ENCODE peak calls at places on chromosome 18, in nine cellular contexts. H is HCT116, A is OCI-LY7, P is MM.1S, E is PC-3, I is neural progenitor cell, V is SK-N-SH, T is GM23338, G is hepatocyte. Y is an unnamed sample.

GRCh38 chr18:62366992-62367391 is 41.9 kb downstream of the TNFRSF11A start:
- DNase-seq in H (no peak), A (no peak), P (no peak), E (no peak), I (no peak), V (no peak), T (peak; percentile 75), G (no peak), Y (no peak)

GRCh38 chr18:35680139-35680551 is 98.6 kb downstream of the GALNT1 start:
- DNase-seq in H (no peak), A (no peak), P (no peak), E (no peak), I (no peak), V (no peak), T (no peak), G (no peak), Y (no peak)

GRCh38 chr18:67476585-67476984 is 39.9 kb downstream of the DSEL start:
- DNase-seq in H (no peak), A (no peak), P (no peak), E (no peak), I (no peak), V (no peak), T (no peak), G (no peak), Y (no peak)

GRCh38 chr18:23998811-23999210 is 15.7 kb upstream of the TTC39C start:
- DNase-seq in H (peak; percentile 23), A (no peak), P (no peak), E (peak; percentile 95), I (no peak), V (no peak), T (no peak), G (peak; percentile 47), Y (peak; percentile 32)

GRCh38 chr18:64097497-64097896 is 51.4 kb downstream of the LINC00305 start:
- DNase-seq in H (no peak), A (no peak), P (no peak), E (peak; percentile 16), I (no peak), V (no peak), T (no peak), G (no peak), Y (peak; percentile 17)

GRCh38 chr18:4750392-4751346 is 295.6 kb upstream of the DLGAP1 start:
- DNase-seq in H (no peak), A (no peak), P (no peak), E (no peak), I (no peak), V (no peak), T (no peak), G (no peak), Y (no peak)

GRCh38 chr18:70491734-70492348 is 203.0 kb downstream of the SOCS6 start:
- DNase-seq in H (peak; percentile 68), A (peak; percentile 24), P (peak; percentile 72), E (peak; percentile 80), I (peak; percentile 81), V (peak; percentile 55), T (peak; percentile 77), G (peak; percentile 67), Y (peak; percentile 70)

GRCh38 chr18:26405190-26405781 is 143.1 kb downstream of the KCTD1 start:
- DNase-seq in H (peak; percentile 36), A (peak; percentile 61), P (peak; percentile 51), E (peak; percentile 62), I (peak; percentile 48), V (peak; percentile 62), T (peak; percentile 36), G (peak; percentile 51), Y (peak; percentile 58)

GRCh38 chr18:71107220-71107619 is 818.4 kb downstream of the SOCS6 start:
- DNase-seq in H (no peak), A (no peak), P (no peak), E (no peak), I (no peak), V (no peak), T (no peak), G (no peak), Y (no peak)

GRCh38 chr18:46250084-46250811 is 146.1 kb downstream of the HAUS1 start:
- DNase-seq in H (peak; percentile 49), A (peak; percentile 85), P (peak; percentile 96), E (peak; percentile 83), I (no peak), V (peak; percentile 15), T (peak; percentile 46), G (peak; percentile 75), Y (peak; percentile 59)

GRCh38 chr18:24656571-24656971 is 196.1 kb downstream of the HRH4 start:
- DNase-seq in H (no peak), A (no peak), P (no peak), E (peak; percentile 56), I (no peak), V (no peak), T (no peak), G (no peak), Y (peak; percentile 72)

GRCh38 chr18:43935051-43935412 is 657.7 kb upstream of the SYT4 start:
- DNase-seq in H (no peak), A (no peak), P (no peak), E (no peak), I (no peak), V (no peak), T (no peak), G (peak; percentile 56), Y (peak; percentile 53)

DNA sequence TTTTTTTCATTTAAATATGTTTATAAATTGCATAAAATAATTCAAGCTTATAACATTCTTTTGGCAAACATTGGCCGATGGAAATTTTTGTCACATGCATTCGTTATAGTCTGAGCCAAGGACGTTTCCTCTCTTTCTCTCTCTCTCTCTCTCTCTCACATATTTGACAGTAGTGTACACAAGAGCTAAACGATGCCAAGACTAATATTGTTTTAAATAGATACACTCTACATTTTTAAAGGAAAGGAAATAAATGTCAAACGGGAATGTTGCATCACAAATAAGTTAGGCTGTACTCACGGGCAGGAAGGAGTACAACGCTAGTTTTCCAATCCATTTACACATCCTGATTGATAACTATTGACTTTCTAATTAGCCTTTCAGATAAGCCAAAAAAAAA is 251.2 kb upstream of the SMIM21 start:
- DNase-seq in H (no peak), A (no peak), P (no peak), E (no peak), I (no peak), V (no peak), T (no peak), G (no peak), Y (no peak)
- TF ChIP-seq EZH2phosphoT487 in H (no peak), A (no peak), P (no peak), E (no peak), I (no peak), V (no peak), T (no peak), G (no peak), Y (no peak)

DNA sequence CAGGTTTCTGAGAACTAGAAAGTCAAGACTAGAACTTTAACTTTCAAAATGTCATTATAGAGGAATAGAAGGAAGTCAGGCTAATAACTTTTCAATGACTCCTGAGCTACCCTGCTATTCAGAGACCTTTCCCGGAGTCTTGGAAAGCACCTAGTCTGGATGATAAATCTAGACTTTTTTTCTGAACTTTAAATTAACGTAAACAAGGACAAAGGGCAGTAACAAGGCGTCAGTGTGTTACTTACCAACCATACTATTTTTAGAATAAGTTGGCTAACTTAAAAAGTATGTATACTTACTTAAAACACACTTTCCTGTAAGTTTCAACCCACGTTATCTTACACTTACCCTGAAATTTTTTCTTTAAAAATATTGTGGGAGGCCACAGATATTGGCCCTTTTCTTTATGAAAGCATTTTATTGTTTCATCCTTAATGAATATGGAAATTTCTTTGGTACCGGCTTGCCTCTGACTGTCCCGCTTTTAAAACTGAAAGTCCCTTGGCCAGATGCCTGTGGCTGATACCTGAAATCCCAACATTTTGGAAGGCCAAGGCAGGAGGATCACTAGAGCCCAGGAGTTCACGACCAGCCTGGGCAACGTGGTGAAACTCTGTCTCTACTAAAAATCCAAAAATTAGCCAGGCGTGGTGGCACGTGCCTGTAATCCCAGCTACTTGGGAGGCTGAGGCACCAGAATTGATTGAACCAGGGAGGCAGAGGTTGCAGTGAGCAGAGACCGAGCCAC is 9.7 kb downstream of the PMAIP1 start:
- DNase-seq in H (no peak), A (no peak), P (no peak), E (no peak), I (no peak), V (no peak), T (no peak), G (peak; percentile 15), Y (no peak)
- H3K4me2 ChIP-seq in H (peak overlapping the region; percentile 62), A (peak overlapping the region; percentile 41), P (no peak overlapping the region), E (peak overlapping the region; percentile 67), I (no peak overlapping the region), V (peak overlapping the region; percentile 43), T (peak overlapping the region; percentile 5), G (no peak overlapping the region), Y (no peak overlapping the region)

GRCh38 chr18:7946724-7947377 is 379.7 kb downstream of the PTPRM start:
- DNase-seq in H (peak; percentile 61), A (no peak), P (no peak), E (peak; percentile 76), I (peak; percentile 23), V (peak; percentile 37), T (peak; percentile 25), G (peak; percentile 73), Y (peak; percentile 75)
- TF ChIP-seq EZH2phosphoT487 in H (no peak), A (no peak), P (no peak), E (no peak), I (no peak), V (no peak), T (no peak), G (no peak), Y (no peak)

GRCh38 chr18:45167631-45168225 is 447.5 kb upstream of the SLC14A2 start:
- DNase-seq in H (no peak), A (no peak), P (no peak), E (peak; percentile 51), I (no peak), V (no peak), T (no peak), G (no peak), Y (peak; percentile 87)
- H3K4me2 ChIP-seq in H (no peak overlapping the region), A (no peak overlapping the region), P (no peak overlapping the region), E (peak overlapping the region; percentile 85), I (no peak overlapping the region), V (peak overlapping the region; percentile 54), T (no peak overlapping the region), G (no peak overlapping the region), Y (peak overlapping the region; percentile 79)

DNA sequence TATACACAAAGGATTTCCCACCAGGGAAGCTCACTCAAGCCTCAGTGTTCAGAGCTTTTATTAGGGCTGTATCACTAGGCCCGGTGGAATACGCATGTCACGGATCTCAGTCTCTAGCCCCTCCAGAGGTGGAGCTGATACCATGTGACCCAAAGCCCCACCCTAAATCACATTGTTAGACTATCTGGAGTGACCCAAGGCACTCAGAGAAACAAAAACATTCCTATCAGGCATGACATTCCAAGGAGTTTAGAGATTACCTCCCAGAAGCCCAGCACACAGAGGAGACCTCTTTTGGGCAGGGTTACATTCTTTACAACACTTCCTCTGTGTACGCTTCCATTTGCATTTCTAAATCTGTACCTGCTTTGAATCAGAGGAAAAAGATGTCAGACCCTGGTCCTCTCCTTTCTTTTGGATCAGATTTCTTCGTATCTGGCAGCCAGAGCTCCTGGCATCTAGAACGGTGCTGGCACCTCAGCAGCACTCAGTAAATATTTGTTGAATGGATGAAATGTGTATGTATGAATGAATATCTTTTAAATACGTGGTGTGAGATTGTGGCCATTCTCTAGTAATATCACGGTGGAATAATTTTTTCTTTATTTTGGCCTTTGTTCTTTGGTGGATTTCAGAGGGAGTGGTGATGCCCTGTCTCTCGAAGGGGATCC is 37.7 kb upstream of the SMAD2 start:
- DNase-seq in H (no peak), A (no peak), P (no peak), E (no peak), I (peak; percentile 93), V (no peak), T (peak; percentile 93), G (no peak), Y (peak; percentile 1)
- TF ChIP-seq EZH2phosphoT487 in H (no peak), A (no peak), P (no peak), E (no peak), I (no peak), V (no peak), T (no peak), G (no peak), Y (no peak)